ENCODE peak calls at places on chromosomes 6 and 20, in seven cellular contexts. C, L, B, F, N, W and H are unnamed samples.

GRCh38 chr6:107690864-107691661 is 133.1 kb downstream of the SCML4 start:
- DNase-seq in C (no peak), L (no peak), B (peak), F (no peak), N (no peak), W (no peak), H (no peak)

GRCh38 chr6:49787176-49787575 is at the start of gene PGK2:
- DNase-seq in C (no peak), L (no peak), B (peak), F (no peak), N (no peak), W (no peak), H (no peak)

GRCh38 chr6:108492131-108492766 is 68.5 kb upstream of the FOXO3 start:
- DNase-seq in C (peak), L (no peak), B (peak), F (no peak), N (no peak), W (no peak), H (peak)

GRCh38 chr20:53157443-53158408 is 185.6 kb downstream of the TSHZ2 start:
- DNase-seq in C (peak), L (no peak), B (peak), F (peak), N (no peak), W (no peak), H (no peak)

GRCh38 chr20:32685541-32686529 is 12.1 kb upstream of the C20orf203 start:
- DNase-seq in C (peak), L (peak), B (peak), F (no peak), N (peak), W (peak), H (no peak)

GRCh38 chr20:10259166-10259565 is 40.5 kb downstream of the SNAP25 start:
- DNase-seq in C (no peak), L (no peak), B (no peak), F (no peak), N (no peak), W (no peak), H (no peak)

GRCh38 chr6:80182291-80182690 is 75.8 kb downstream of the BCKDHB start:
- DNase-seq in C (peak), L (peak), B (peak), F (no peak), N (no peak), W (no peak), H (no peak)

GRCh38 chr6:98832282-98833100 is 1.9 kb upstream of the POU3F2 start:
- DNase-seq in C (peak), L (no peak), B (no peak), F (no peak), N (peak), W (no peak), H (no peak)

GRCh38 chr20:58583141-58583540 is 67.9 kb upstream of the APCDD1L start:
- DNase-seq in C (no peak), L (no peak), B (no peak), F (no peak), N (no peak), W (no peak), H (no peak)

GRCh38 chr6:156841508-156841907 is 64.3 kb downstream of the ARID1B start:
- DNase-seq in C (no peak), L (no peak), B (no peak), F (no peak), N (no peak), W (no peak), H (no peak)

GRCh38 chr6:23633986-23634385 is 492.0 kb upstream of the NRSN1 start:
- DNase-seq in C (no peak), L (no peak), B (no peak), F (no peak), N (no peak), W (no peak), H (no peak)

GRCh38 chr20:58702859-58703648 is 10.5 kb downstream of the NPEPL1 start:
- DNase-seq in C (no peak), L (no peak), B (no peak), F (peak), N (no peak), W (no peak), H (no peak)

GRCh38 chr6:61953881-61954280 is 332.1 kb downstream of the KHDRBS2 start:
- DNase-seq in C (no peak), L (no peak), B (no peak), F (no peak), N (no peak), W (no peak), H (no peak)

GRCh38 chr20:1897965-1898464 is 2.8 kb downstream of the SIRPA start:
- DNase-seq in C (no peak), L (no peak), B (no peak), F (no peak), N (no peak), W (peak), H (no peak)

GRCh38 chr6:149007846-149008245 is 261.0 kb downstream of the UST start:
- DNase-seq in C (no peak), L (no peak), B (no peak), F (no peak), N (no peak), W (no peak), H (no peak)

GRCh38 chr6:48641544-48641943 is 530.5 kb upstream of the PTCHD4 start:
- DNase-seq in C (no peak), L (no peak), B (no peak), F (no peak), N (no peak), W (no peak), H (no peak)

DNA sequence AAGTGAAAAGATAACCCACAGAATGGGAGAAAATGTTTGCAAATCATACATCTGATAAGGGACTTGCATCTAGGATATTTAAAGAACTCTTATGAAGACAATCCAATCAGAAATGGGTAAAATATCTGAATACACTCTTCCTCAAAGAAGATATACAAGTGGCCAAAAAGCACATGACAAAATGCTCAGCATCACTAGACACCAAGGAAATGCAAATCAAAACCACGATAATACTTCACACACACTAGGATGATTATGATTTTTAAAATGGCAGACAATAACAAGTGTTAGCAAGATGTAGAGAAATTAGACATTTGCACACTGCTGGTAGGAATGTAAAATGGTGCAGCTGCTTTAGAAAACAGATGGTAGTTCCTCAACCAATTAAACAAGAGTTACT is 34.8 kb upstream of the SIRT5 start:
- DNase-seq in C (no peak), L (no peak), B (no peak), F (no peak), N (no peak), W (no peak), H (no peak)
- TF ChIP-seq CTCF in C (no peak), L (no peak), B (no peak), F (no peak), N (no peak), W (no peak), H (peak)

GRCh38 chr6:127547215-127547614 is 28.1 kb upstream of the MTCL3 start:
- DNase-seq in C (no peak), L (no peak), B (no peak), F (no peak), N (no peak), W (no peak), H (no peak)
- TF ChIP-seq CTCF in C (no peak), L (peak), B (no peak), F (no peak), N (no peak), W (peak), H (peak)

GRCh38 chr6:121612916-121613315 is 177.5 kb downstream of the GJA1 start:
- DNase-seq in C (no peak), L (no peak), B (no peak), F (no peak), N (no peak), W (no peak), H (no peak)

GRCh38 chr6:121617388-121617787 is 181.9 kb downstream of the GJA1 start:
- DNase-seq in C (no peak), L (no peak), B (no peak), F (no peak), N (no peak), W (no peak), H (no peak)

GRCh38 chr6:121616411-121616810 is 181.0 kb downstream of the GJA1 start:
- DNase-seq in C (no peak), L (no peak), B (peak), F (no peak), N (no peak), W (no peak), H (no peak)

GRCh38 chr6:121614115-121614514 is 178.7 kb downstream of the GJA1 start:
- DNase-seq in C (no peak), L (no peak), B (peak), F (no peak), N (no peak), W (no peak), H (no peak)

DNA sequence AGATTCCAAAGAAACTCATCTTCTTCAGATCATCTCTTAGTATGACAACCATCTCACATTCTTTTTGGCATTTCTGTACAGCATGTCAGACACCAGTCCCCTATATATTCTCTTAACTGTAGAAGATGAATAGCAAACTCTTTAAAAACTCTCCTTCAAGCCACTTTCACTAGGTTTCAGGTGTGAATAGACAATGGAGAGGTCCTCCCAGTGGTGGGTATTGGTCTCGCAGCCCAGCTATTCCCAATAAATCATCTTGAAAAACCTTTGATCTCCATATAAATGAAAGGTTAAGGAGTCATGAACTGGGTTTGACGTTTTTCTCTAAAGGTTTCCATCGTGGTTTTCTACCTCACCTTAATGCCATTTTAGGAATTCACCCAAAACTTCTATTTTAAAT is 180.0 kb downstream of the GJA1 start:
- DNase-seq in C (no peak), L (no peak), B (no peak), F (no peak), N (no peak), W (no peak), H (no peak)
- TF ChIP-seq CTCF in C (no peak), L (peak), B (no peak), F (peak), N (no peak), W (no peak), H (peak)

GRCh38 chr20:35478804-35479472 is 23.5 kb downstream of the CEP250 start:
- DNase-seq in C (no peak), L (no peak), B (no peak), F (no peak), N (no peak), W (no peak), H (no peak)
- TF ChIP-seq CTCF in C (no peak), L (peak), B (no peak), F (no peak), N (no peak), W (no peak), H (peak)

DNA sequence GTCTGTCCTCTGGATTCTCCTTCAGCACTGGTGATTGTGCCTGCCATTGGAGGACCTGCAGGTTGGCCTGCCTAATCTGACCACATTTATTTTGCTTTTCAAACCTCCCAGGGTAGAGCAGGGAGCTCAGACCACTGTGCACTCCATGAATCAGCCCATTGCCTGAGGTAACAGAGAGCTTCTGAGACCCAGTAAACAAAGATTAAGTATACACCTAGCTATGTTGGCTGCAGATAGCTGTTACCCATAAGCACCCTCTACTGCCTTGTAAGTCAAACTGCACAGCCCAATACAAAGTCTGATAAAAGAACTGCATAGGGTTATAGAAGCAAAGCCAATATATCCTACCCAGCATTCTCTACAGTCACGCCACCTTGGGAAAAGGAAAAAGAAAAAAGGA is 338.7 kb downstream of the HTR1B start:
- DNase-seq in C (no peak), L (peak), B (peak), F (no peak), N (no peak), W (no peak), H (no peak)
- TF ChIP-seq CTCF in C (no peak), L (peak), B (no peak), F (peak), N (no peak), W (no peak), H (peak)

DNA sequence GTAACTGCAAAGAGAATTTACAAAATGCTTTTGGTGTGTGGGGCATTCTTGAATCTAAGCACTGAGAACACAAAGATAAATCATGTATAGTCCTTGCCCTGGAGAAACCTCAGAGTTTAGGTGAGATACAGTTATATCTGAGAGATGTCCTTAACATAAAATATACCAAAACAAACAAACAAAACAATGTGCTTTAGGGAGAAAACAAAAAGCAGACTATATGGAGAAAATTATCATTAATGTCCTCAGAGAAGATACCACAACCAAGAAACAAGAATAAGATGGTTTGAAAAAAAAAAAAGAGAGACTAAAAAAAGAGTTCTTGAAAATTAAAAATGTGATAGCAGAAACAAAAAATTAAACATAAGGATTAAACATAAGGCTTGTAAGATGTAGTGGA is 8.0 kb downstream of the KIF13A start:
- DNase-seq in C (no peak), L (no peak), B (no peak), F (no peak), N (no peak), W (no peak), H (no peak)
- TF ChIP-seq CTCF in C (no peak), L (no peak), B (no peak), F (no peak), N (no peak), W (no peak), H (no peak)

DNA sequence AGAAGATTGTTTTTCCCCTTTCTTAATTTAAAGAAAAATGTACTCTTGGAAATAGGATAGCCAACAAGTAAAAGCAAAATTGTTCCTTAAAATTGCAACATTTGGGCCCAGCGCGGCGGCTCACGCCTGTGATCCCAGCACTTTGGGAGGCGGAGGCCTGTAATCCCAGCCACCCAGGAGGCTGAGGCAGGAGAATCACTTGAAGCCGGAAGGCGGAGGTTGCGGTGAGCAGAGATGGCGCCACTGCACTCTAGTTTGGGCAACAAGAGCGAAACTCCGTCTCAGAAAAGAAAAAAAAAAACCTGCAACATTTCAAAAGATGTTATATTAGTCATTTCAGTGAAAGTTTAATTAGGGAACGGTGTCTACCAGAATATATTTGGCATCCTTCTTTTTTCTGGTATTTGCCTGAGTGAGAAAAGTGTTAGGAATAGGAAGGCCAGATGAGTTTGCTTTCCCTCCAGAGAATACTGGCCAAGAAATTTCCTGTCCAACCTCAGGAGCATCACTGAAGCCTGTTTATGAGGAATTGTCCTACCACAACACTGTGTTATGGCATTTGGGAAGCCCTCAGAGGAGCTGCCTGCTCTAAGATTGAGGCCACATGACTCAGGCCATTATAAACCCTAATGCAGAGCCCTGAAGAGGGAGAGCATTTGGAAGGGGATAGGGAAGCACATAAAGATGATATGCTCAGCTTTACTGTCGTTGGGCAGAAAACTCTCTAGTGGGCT is 1.2 kb upstream of the GJA1 start:
- DNase-seq in C (no peak), L (no peak), B (no peak), F (no peak), N (no peak), W (no peak), H (no peak)
- TF ChIP-seq CTCF in C (no peak), L (no peak), B (no peak), F (no peak), N (no peak), W (no peak), H (no peak)

GRCh38 chr6:119728935-119729334 is 379.4 kb upstream of the MAN1A1 start:
- DNase-seq in C (no peak), L (no peak), B (no peak), F (no peak), N (no peak), W (no peak), H (no peak)

GRCh38 chr6:119726086-119726485 is 376.5 kb upstream of the MAN1A1 start:
- DNase-seq in C (no peak), L (no peak), B (no peak), F (no peak), N (no peak), W (no peak), H (no peak)

GRCh38 chr6:119728220-119728750 is 378.7 kb upstream of the MAN1A1 start:
- DNase-seq in C (no peak), L (no peak), B (no peak), F (peak), N (no peak), W (no peak), H (no peak)

GRCh38 chr6:119727504-119728219 is 378.1 kb upstream of the MAN1A1 start:
- DNase-seq in C (no peak), L (peak), B (peak), F (peak), N (no peak), W (no peak), H (no peak)
- TF ChIP-seq CTCF in C (no peak), L (no peak), B (no peak), F (peak), N (no peak), W (no peak), H (no peak)

GRCh38 chr6:3240595-3240994 is 13.1 kb upstream of the TUBB2B start:
- DNase-seq in C (no peak), L (no peak), B (no peak), F (no peak), N (no peak), W (no peak), H (no peak)

GRCh38 chr6:3235969-3236368 is 8.5 kb upstream of the TUBB2B start:
- DNase-seq in C (no peak), L (no peak), B (no peak), F (no peak), N (no peak), W (no peak), H (no peak)

GRCh38 chr6:3237761-3238662 is 10.6 kb upstream of the TUBB2B start:
- DNase-seq in C (no peak), L (no peak), B (no peak), F (no peak), N (no peak), W (no peak), H (no peak)

GRCh38 chr6:3235486-3235885 is 8.0 kb upstream of the TUBB2B start:
- DNase-seq in C (no peak), L (no peak), B (no peak), F (no peak), N (no peak), W (no peak), H (no peak)

GRCh38 chr6:3239110-3239830 is 11.8 kb upstream of the TUBB2B start:
- DNase-seq in C (no peak), L (no peak), B (no peak), F (no peak), N (no peak), W (no peak), H (no peak)
- TF ChIP-seq CTCF in C (no peak), L (peak), B (no peak), F (peak), N (no peak), W (peak), H (peak)

DNA sequence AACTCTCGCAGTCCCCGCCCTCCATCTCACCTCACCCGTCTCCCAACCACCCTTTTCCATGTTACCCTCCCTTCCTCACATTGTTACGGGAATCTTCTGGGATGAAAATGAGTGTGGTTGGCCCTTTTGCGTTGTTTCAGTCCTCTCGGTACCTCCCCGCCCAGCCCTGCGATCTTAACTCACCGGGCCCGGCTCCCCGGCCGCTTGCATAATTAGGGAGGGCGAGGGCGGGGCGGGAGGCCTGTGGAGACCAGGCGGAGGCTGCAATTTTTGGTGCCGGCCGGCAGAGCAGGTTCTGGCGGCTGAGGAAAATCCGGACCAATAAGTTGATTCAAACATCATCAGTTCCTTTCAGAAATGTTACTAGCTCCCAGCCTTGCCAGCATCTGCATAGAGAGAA is 25.2 kb downstream of the TFAP2B start:
- DNase-seq in C (peak), L (no peak), B (peak), F (no peak), N (no peak), W (no peak), H (no peak)
- TF ChIP-seq CTCF in C (no peak), L (no peak), B (no peak), F (no peak), N (no peak), W (no peak), H (no peak)